ENCODE peak calls at places on chromosomes 11 and 22, in eight cellular contexts. E is dorsolateral prefrontal cortex, H is fibroblast of the aortic adventitia, U is progenitor cell of endocrine pancreas, P is astrocyte, A is thoracic aorta, G is bronchial epithelial cell, Z is GM13976. L is an unnamed sample.

GRCh38 chr11:75143420-75143731 is 7.5 kb upstream of the SLCO2B1 start:
- DNase-seq in A (no peak), G (no peak), P (no peak), H (no peak), Z (no peak), U (no peak), E (no peak), L (no peak)

GRCh38 chr11:26943636-26944035 is 50.3 kb upstream of the FIBIN start:
- DNase-seq in P (no peak), Z (no peak), U (no peak), H (no peak), E (no peak), A (no peak), G (no peak), L (no peak)

GRCh38 chr11:121358775-121359174 is 66.2 kb downstream of the SC5D start:
- DNase-seq in H (no peak), G (no peak), U (no peak), A (no peak), P (no peak), Z (no peak), E (no peak), L (no peak)

GRCh38 chr11:1041471-1041870 is 5.0 kb upstream of the MUC6 start:
- DNase-seq in U (no peak), P (no peak), H (no peak), G (no peak), Z (no peak), A (no peak), E (no peak), L (no peak)

GRCh38 chr11:121445071-121445768 is 6.9 kb upstream of the SORL1 start:
- DNase-seq in E (no peak), H (no peak), G (no peak), P (no peak), A (no peak), Z (no peak), U (no peak), L (no peak)

GRCh38 chr11:118441770-118442169 is 5.5 kb downstream of the KMT2A start:
- DNase-seq in A (no peak), U (no peak), G (no peak), H (no peak), Z (no peak), E (no peak), P (no peak), L (no peak)

GRCh38 chr11:833114-833791 is 501 bp downstream of the CD151 start:
- DNase-seq in E (no peak), A (no peak), Z (peak; percentile 76), P (no peak), H (peak; percentile 35), U (peak; percentile 44), G (no peak), L (no peak)

GRCh38 chr22:26079009-26079408 is 90.3 kb upstream of the SEZ6L start:
- DNase-seq in Z (no peak), P (no peak), U (no peak), G (no peak), E (no peak), A (no peak), H (no peak), L (no peak)

GRCh38 chr11:69526453-69526810 is 45.0 kb downstream of the LINC01488 start:
- DNase-seq in G (no peak), P (no peak), Z (no peak), H (no peak), U (no peak), A (no peak), E (no peak), L (no peak)

GRCh38 chr11:110525883-110526282 is 96.1 kb downstream of the FDX1 start:
- DNase-seq in Z (no peak), P (peak; percentile 91), H (peak; percentile 84), G (peak; percentile 99), A (no peak), E (no peak), U (no peak), L (peak; percentile 39)

GRCh38 chr11:1218256-1218787 is 4.5 kb upstream of the MUC5B start:
- DNase-seq in U (no peak), Z (no peak), A (no peak), P (no peak), H (no peak), E (no peak), G (no peak), L (no peak)

GRCh38 chr11:130217632-130218031 is 58.0 kb downstream of the ST14 start:
- DNase-seq in H (no peak), A (no peak), G (no peak), U (no peak), Z (no peak), P (no peak), E (no peak), L (no peak)

GRCh38 chr11:35629914-35630313 is 11.7 kb downstream of the FJX1 start:
- DNase-seq in G (peak; percentile 99), H (peak; percentile 99), Z (no peak), A (no peak), P (peak; percentile 99), E (no peak), U (no peak), L (peak; percentile 98)

GRCh38 chr22:39134366-39135091 is 18.0 kb downstream of the CBX7 start:
- DNase-seq in H (no peak), P (no peak), U (no peak), G (no peak), E (no peak), A (no peak), Z (no peak), L (no peak)

GRCh38 chr11:16982256-16982671 is 31.9 kb downstream of the PLEKHA7 start:
- DNase-seq in G (no peak), Z (no peak), U (no peak), A (no peak), E (no peak), P (no peak), H (no peak), L (no peak)

GRCh38 chr11:12827929-12828812 is 153.9 kb downstream of the TEAD1 start:
- DNase-seq in Z (peak; percentile 34), U (no peak), A (no peak), P (peak; percentile 78), G (peak; percentile 66), H (peak; percentile 85), E (no peak), L (peak; percentile 64)

GRCh38 chr11:114257621-114258558 is 38.3 kb upstream of the NNMT start:
- DNase-seq in P (no peak), A (no peak), G (peak; percentile 8), H (no peak), U (peak; percentile 27), Z (peak; percentile 16), E (no peak), L (no peak)
- TF ChIP-seq CTCF in P (no peak), A (no peak), G (peak; percentile 35), H (peak; percentile 29), U (peak; percentile 51), Z (no peak), E (no peak), L (peak; percentile 35)

GRCh38 chr11:65316311-65316978 is 1.8 kb downstream of the CDC42EP2 start:
- DNase-seq in H (peak; percentile 100), E (no peak), U (no peak), G (peak; percentile 67), Z (no peak), A (no peak), P (peak; percentile 83), L (peak; percentile 88)

GRCh38 chr11:65314501-65315203 is at the start of gene CDC42EP2:
- DNase-seq in U (peak; percentile 78), Z (peak; percentile 95), G (peak; percentile 44), E (peak; percentile 72), H (peak; percentile 78), A (no peak), P (peak; percentile 51), L (peak; percentile 75)

GRCh38 chr11:65316979-65317786 is 2.5 kb downstream of the CDC42EP2 start:
- DNase-seq in G (peak; percentile 80), A (no peak), Z (no peak), U (no peak), H (peak; percentile 97), E (no peak), P (peak; percentile 65), L (peak; percentile 50)

GRCh38 chr11:65315204-65315865 is 669 bp downstream of the CDC42EP2 start:
- DNase-seq in E (peak; percentile 78), Z (peak; percentile 89), H (peak; percentile 83), G (no peak), P (no peak), U (peak; percentile 97), A (no peak), L (peak; percentile 45)

GRCh38 chr11:65315866-65316233 is 1.2 kb downstream of the CDC42EP2 start:
- DNase-seq in E (no peak), P (no peak), U (no peak), H (no peak), Z (no peak), A (no peak), G (no peak), L (no peak)
- TF ChIP-seq CTCF in E (peak; percentile 51), P (no peak), U (peak; percentile 3), H (no peak), Z (no peak), A (peak; percentile 31), G (no peak), L (peak; percentile 73)

GRCh38 chr11:45089251-45089650 is 57.2 kb upstream of the PRDM11 start:
- DNase-seq in Z (no peak), E (peak; percentile 88), H (peak; percentile 99), P (peak; percentile 99), G (peak; percentile 67), U (no peak), A (peak; percentile 64), L (peak; percentile 90)

GRCh38 chr11:45087761-45088160 is 58.7 kb upstream of the PRDM11 start:
- DNase-seq in U (no peak), A (no peak), G (no peak), E (no peak), H (no peak), P (no peak), Z (no peak), L (no peak)

GRCh38 chr11:45090607-45091006 is 55.8 kb upstream of the PRDM11 start:
- DNase-seq in E (no peak), U (no peak), A (no peak), H (no peak), P (no peak), G (no peak), Z (no peak), L (no peak)

GRCh38 chr11:45091563-45092392 is 54.7 kb upstream of the PRDM11 start:
- DNase-seq in G (no peak), H (peak; percentile 61), Z (no peak), E (no peak), P (peak; percentile 33), A (no peak), U (no peak), L (no peak)

DNA sequence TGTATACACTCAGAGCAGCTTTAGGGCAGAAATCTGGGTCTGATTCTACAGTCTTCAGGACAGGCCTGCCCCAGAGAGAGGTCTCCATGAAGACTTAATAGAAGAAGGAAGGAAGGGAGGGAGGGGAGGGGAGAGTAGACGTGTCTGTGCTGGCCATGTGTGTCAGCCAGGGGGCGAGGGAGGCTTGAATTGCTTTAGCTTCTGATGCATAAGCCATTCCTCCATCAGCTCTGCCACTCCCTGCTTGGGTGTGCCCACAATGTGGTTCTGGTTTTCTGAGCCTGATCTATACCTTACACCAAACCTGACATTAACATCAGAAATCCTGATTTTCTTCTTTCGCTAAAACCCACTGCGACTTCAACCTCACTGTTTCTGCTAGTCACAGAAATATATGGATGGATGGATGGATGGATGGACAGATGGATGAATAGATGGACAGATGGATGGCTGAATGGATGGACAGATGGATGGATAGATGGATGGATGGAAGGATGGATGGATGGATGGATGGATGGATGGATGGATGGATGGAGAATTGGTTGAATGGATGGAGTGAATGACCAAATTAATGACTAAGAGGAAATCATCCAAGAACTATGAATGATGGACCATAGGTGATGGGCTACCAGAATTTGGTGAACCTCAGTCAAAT is 56.5 kb upstream of the PRDM11 start:
- DNase-seq in U (no peak), E (no peak), G (peak; percentile 73), Z (no peak), H (peak; percentile 60), P (peak; percentile 51), A (no peak), L (peak; percentile 32)
- TF ChIP-seq CTCF in U (peak; percentile 23), E (no peak), G (peak; percentile 36), Z (no peak), H (peak; percentile 49), P (no peak), A (no peak), L (peak; percentile 52)

GRCh38 chr22:44807915-44808690 is 55.7 kb downstream of the ARHGAP8 start:
- DNase-seq in U (no peak), Z (no peak), G (no peak), H (no peak), P (no peak), E (no peak), A (no peak), L (no peak)
- TF ChIP-seq CTCF in U (peak; percentile 33), Z (peak; percentile 36), G (peak; percentile 32), H (peak; percentile 15), P (no peak), E (no peak), A (no peak), L (peak; percentile 51)